ENCODE peak calls at places on chromosomes 13 and 19, in six cellular contexts. F is nephron progenitor cell; R is stimulated activated CD8-positive, alpha-beta memory T cell treated with anti-CD3 and anti-CD28 coated beads, Interleukin-12 subunit alpha, Interleukin-12 subunit beta, amount 100 ng/mL, for 1 hour; I is NCI-H460; T is endothelial cell of umbilical vein; V is HFFc6. X is an unnamed sample.

GRCh38 chr19:34838248-34838647 is 65.2 kb upstream of the ZNF599 start:
- DNase-seq in F (no peak), R (no peak), I (no peak), T (peak), V (no peak), X (peak)

GRCh38 chr13:93325303-93326297 is 99.0 kb downstream of the GPC6 start:
- DNase-seq in F (no peak), R (no peak), I (no peak), T (no peak), V (no peak), X (no peak)

GRCh38 chr19:34336781-34337271 is 28.2 kb upstream of the GPI start:
- DNase-seq in F (peak), R (peak), I (no peak), T (peak), V (peak), X (peak)

GRCh38 chr19:35031072-35031881 is 1.0 kb downstream of the SCN1B start:
- DNase-seq in F (peak), R (no peak), I (no peak), T (no peak), V (no peak), X (peak)

GRCh38 chr19:739998-740715 is 10.8 kb upstream of the MISP start:
- DNase-seq in F (no peak), R (no peak), I (no peak), T (no peak), V (no peak), X (no peak)

GRCh38 chr13:105721056-105721455 is 814.4 kb downstream of the EFNB2 start:
- DNase-seq in F (no peak), R (no peak), I (no peak), T (peak), V (no peak), X (no peak)

GRCh38 chr19:17686592-17687042 is 1.5 kb downstream of the UNC13A start:
- DNase-seq in F (peak), R (no peak), I (no peak), T (no peak), V (peak), X (peak)

GRCh38 chr19:4375164-4375619 is 25.2 kb downstream of the SH3GL1 start:
- DNase-seq in F (no peak), R (no peak), I (no peak), T (no peak), V (peak), X (peak)

GRCh38 chr19:2492870-2493269 is 16.9 kb downstream of the GADD45B start:
- DNase-seq in F (no peak), R (no peak), I (no peak), T (no peak), V (no peak), X (no peak)

GRCh38 chr13:83825676-83826075 is 56.6 kb downstream of the SLITRK1 start:
- DNase-seq in F (no peak), R (no peak), I (no peak), T (no peak), V (no peak), X (no peak)

GRCh38 chr13:97231832-97232201 is 9.7 kb downstream of the MBNL2 start:
- DNase-seq in F (no peak), R (no peak), I (no peak), T (no peak), V (peak), X (no peak)

GRCh38 chr19:9986787-9987281 is 23.5 kb downstream of the COL5A3 start:
- DNase-seq in F (no peak), R (no peak), I (no peak), T (no peak), V (peak), X (no peak)

GRCh38 chr19:29714371-29714952 is 599 bp downstream of the C19orf12 start:
- DNase-seq in F (no peak), R (no peak), I (no peak), T (no peak), V (no peak), X (no peak)

GRCh38 chr19:17703823-17704463 is 15.3 kb upstream of the MAP1S start:
- DNase-seq in F (peak), R (peak), I (no peak), T (peak), V (peak), X (peak)

GRCh38 chr19:12733369-12733896 is 1.1 kb downstream of the TRIR start:
- DNase-seq in F (no peak), R (no peak), I (no peak), T (peak), V (peak), X (peak)

GRCh38 chr13:25018729-25019115 is 77.2 kb upstream of the PABPC3 start:
- DNase-seq in F (peak), R (no peak), I (no peak), T (no peak), V (no peak), X (no peak)

GRCh38 chr13:79445968-79446645 is 34.8 kb upstream of the NDFIP2 start:
- DNase-seq in F (no peak), R (no peak), I (no peak), T (no peak), V (no peak), X (no peak)

GRCh38 chr19:29873024-29873800 is 61.4 kb downstream of the CCNE1 start:
- DNase-seq in F (peak), R (peak), I (no peak), T (no peak), V (no peak), X (peak)

GRCh38 chr19:19368087-19368486 is 37.4 kb upstream of the GATAD2A start:
- DNase-seq in F (no peak), R (no peak), I (no peak), T (no peak), V (no peak), X (no peak)

GRCh38 chr19:44607917-44608316 is 5.4 kb upstream of the IGSF23 start:
- DNase-seq in F (no peak), R (no peak), I (no peak), T (no peak), V (no peak), X (no peak)

X was measured in SJCRH30.